ENCODE peak calls at places on chromosome 3, in ten cellular contexts. H, Q, D, B, C, X, W, R, G and Z are unnamed samples.

GRCh38 chr3:41441139-41441538 is 241.8 kb downstream of the CTNNB1 start:
- DNase-seq in G (no peak), B (no peak), H (no peak), X (no peak), C (no peak), Q (no peak), R (no peak), D (no peak), W (no peak), Z (no peak)

GRCh38 chr3:128076465-128076782 is 24.2 kb downstream of the SEC61A1 start:
- DNase-seq in X (no peak), B (no peak), H (no peak), W (no peak), R (no peak), G (no peak), D (no peak), C (no peak), Q (no peak), Z (no peak)

GRCh38 chr3:40179016-40179415 is 130.5 kb upstream of the EIF1B start:
- DNase-seq in Q (peak; percentile 64), B (peak; percentile 54), X (peak; percentile 95), R (peak; percentile 60), W (peak; percentile 92), C (peak; percentile 90), H (peak; percentile 54), G (peak; percentile 84), D (peak; percentile 66), Z (peak; percentile 81)

GRCh38 chr3:126372413-126373145 is 15.4 kb upstream of the KLF15 start:
- DNase-seq in W (peak; percentile 75), D (peak; percentile 90), Q (no peak), C (no peak), X (no peak), R (no peak), H (no peak), G (no peak), B (no peak), Z (no peak)

GRCh38 chr3:155981669-155982068 is 111.2 kb downstream of the GMPS start:
- DNase-seq in W (no peak), X (no peak), H (no peak), B (no peak), R (no peak), C (no peak), G (no peak), D (no peak), Q (no peak), Z (peak; percentile 11)

GRCh38 chr3:189778340-189778950 is 147.3 kb downstream of the TP63 start:
- DNase-seq in B (peak; percentile 8), R (no peak), G (no peak), C (no peak), X (no peak), W (no peak), D (no peak), H (no peak), Q (no peak), Z (no peak)

GRCh38 chr3:186035277-186035676 is 73.6 kb downstream of the ETV5 start:
- DNase-seq in H (no peak), D (no peak), B (no peak), W (no peak), Q (no peak), R (no peak), G (no peak), C (no peak), X (no peak), Z (peak; percentile 60)

GRCh38 chr3:156605686-156606605 is 51.0 kb upstream of the SSR3 start:
- DNase-seq in H (peak; percentile 20), Q (peak; percentile 50), D (peak; percentile 61), C (peak; percentile 89), X (peak; percentile 19), B (peak; percentile 22), W (peak; percentile 85), G (peak; percentile 43), R (peak; percentile 75), Z (peak; percentile 70)

GRCh38 chr3:173618148-173618547 is 220.6 kb downstream of the NLGN1 start:
- DNase-seq in B (no peak), W (no peak), H (no peak), X (no peak), Q (no peak), D (no peak), C (no peak), R (no peak), G (no peak), Z (no peak)

GRCh38 chr3:121601212-121601812 is 8.1 kb downstream of the FBXO40 start:
- DNase-seq in D (no peak), Q (no peak), R (no peak), X (no peak), B (no peak), H (no peak), G (no peak), W (peak; percentile 8), C (peak; percentile 35), Z (no peak)

GRCh38 chr3:12890610-12891390 is 49.4 kb upstream of the RPL32 start:
- DNase-seq in D (no peak), C (no peak), Q (no peak), H (no peak), R (no peak), B (no peak), G (no peak), X (no peak), W (no peak), Z (no peak)

GRCh38 chr3:124619887-124620599 is 110.2 kb upstream of the UMPS start:
- DNase-seq in B (no peak), D (no peak), R (no peak), W (no peak), X (no peak), H (no peak), Q (no peak), G (no peak), C (no peak), Z (no peak)

GRCh38 chr3:36635731-36636130 is 128.6 kb downstream of the DCLK3 start:
- DNase-seq in D (no peak), R (no peak), W (no peak), C (no peak), Q (no peak), B (no peak), X (no peak), G (no peak), H (no peak), Z (no peak)

GRCh38 chr3:155262295-155262694 is 31.2 kb downstream of the STRIT1 start:
- DNase-seq in G (no peak), W (no peak), C (no peak), D (no peak), Q (no peak), R (no peak), H (no peak), X (no peak), B (no peak), Z (no peak)

GRCh38 chr3:46897829-46898320 is 20.4 kb downstream of the PTH1R start:
- DNase-seq in G (no peak), B (no peak), X (no peak), C (no peak), R (no peak), Q (no peak), D (peak; percentile 31), H (no peak), W (no peak), Z (no peak)
- TF ChIP-seq CTCF in G (no peak), B (no peak), X (no peak), C (no peak), R (no peak), Q (no peak), D (no peak), H (no peak), W (no peak), Z (no peak)

GRCh38 chr3:46481636-46482035 is 16.1 kb upstream of the RTP3 start:
- DNase-seq in H (no peak), C (no peak), B (no peak), W (no peak), Q (no peak), D (no peak), R (no peak), G (no peak), X (no peak), Z (no peak)

GRCh38 chr3:46484911-46485696 is 12.7 kb upstream of the RTP3 start:
- DNase-seq in W (peak; percentile 54), H (no peak), X (peak; percentile 59), D (no peak), C (no peak), G (no peak), R (peak; percentile 49), B (no peak), Q (no peak), Z (no peak)

GRCh38 chr3:46484388-46484787 is 13.4 kb upstream of the RTP3 start:
- DNase-seq in R (no peak), C (no peak), W (peak; percentile 23), G (no peak), H (no peak), Q (no peak), X (no peak), B (no peak), D (no peak), Z (no peak)

GRCh38 chr3:46482632-46483311 is 15.0 kb upstream of the RTP3 start:
- DNase-seq in D (no peak), R (no peak), H (no peak), C (no peak), G (no peak), B (no peak), Q (no peak), X (no peak), W (peak; percentile 53), Z (peak; percentile 83)

GRCh38 chr3:46483799-46484198 is 14.0 kb upstream of the RTP3 start:
- DNase-seq in B (no peak), X (no peak), C (no peak), D (no peak), H (no peak), R (no peak), W (no peak), Q (no peak), G (no peak), Z (no peak)
- TF ChIP-seq CTCF in B (no peak), X (no peak), C (no peak), D (no peak), H (no peak), R (no peak), W (no peak), Q (no peak), G (no peak), Z (no peak)

GRCh38 chr3:45437388-45437787 is 49.0 kb downstream of the LARS2 start:
- DNase-seq in R (no peak), W (no peak), D (no peak), B (no peak), Q (no peak), X (no peak), C (no peak), H (no peak), G (no peak), Z (peak; percentile 6)
- TF ChIP-seq CTCF in R (no peak), W (no peak), D (no peak), B (no peak), Q (no peak), X (no peak), C (no peak), H (no peak), G (no peak), Z (no peak)

DNA sequence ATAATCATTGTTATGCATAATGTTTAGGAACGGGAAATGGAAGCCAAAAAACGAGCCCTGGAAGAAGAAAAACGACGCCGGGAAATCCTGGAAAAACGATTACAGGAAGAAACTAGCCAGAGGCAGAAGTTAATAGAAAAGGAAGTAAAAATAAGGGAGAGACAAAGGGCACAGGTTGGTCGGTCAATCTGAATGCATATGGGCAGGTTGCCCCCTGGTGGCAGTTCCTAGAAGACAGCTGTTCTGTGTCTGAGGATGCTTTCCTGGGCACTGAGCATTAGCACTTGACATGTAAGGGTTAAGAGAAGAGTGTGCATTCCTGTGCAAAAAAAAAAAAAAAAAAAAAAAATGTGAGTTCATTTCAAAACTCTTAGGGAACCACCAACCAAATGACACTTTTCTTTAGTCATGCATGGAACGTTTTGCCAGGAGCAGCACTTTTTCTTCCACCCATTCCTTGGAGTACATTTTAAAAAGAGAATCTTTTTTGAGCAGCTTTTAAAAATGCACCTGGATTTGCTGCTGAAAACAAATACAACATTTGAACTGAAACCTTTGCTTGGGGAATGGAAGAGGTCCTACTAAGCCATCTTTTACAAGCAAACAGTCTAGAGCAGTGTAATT is 11.1 kb upstream of the ABHD10 start:
- DNase-seq in C (peak; percentile 94), G (peak; percentile 86), Q (peak; percentile 83), R (peak; percentile 85), D (peak; percentile 79), W (peak; percentile 96), H (peak; percentile 53), B (peak; percentile 38), X (peak; percentile 98), Z (peak; percentile 87)
- TF ChIP-seq CTCF in C (peak; percentile 84), G (peak; percentile 97), Q (peak; percentile 88), R (peak; percentile 99), D (peak; percentile 83), W (no peak), H (peak; percentile 66), B (peak; percentile 86), X (peak; percentile 69), Z (peak; percentile 89)